ENCODE peak calls at places on chromosomes 2 and 18, in nine cellular contexts. One of them, this sample, is unnamed.

GRCh38 chr2:150605664-150606063 is 118.2 kb upstream of the RND3 start:
- DNase-seq in A549: no peak
- DNase-seq in HS-5: no peak
- DNase-seq in LoVo: no peak
- DNase-seq in NCI-H748 treated with DMSO at 0.1 percent for 48 hours: peak
- DNase-seq in NCI-H1105 treated with DMSO at 0.1 percent for 48 hours: no peak
- DNase-seq in osteoblast: no peak
- DNase-seq in NCI-H2171 treated with DMSO at 0.1 percent for 48 hours: peak
- DNase-seq in left lung: no peak
- DNase-seq in this sample: no peak

GRCh38 chr18:47775961-47776360 is 154.5 kb downstream of the SMAD2 start:
- DNase-seq in A549: peak
- DNase-seq in HS-5: no peak
- DNase-seq in LoVo: no peak
- DNase-seq in NCI-H748 treated with DMSO at 0.1 percent for 48 hours: no peak
- DNase-seq in NCI-H1105 treated with DMSO at 0.1 percent for 48 hours: no peak
- DNase-seq in osteoblast: no peak
- DNase-seq in NCI-H2171 treated with DMSO at 0.1 percent for 48 hours: no peak
- DNase-seq in left lung: no peak
- DNase-seq in this sample: no peak

GRCh38 chr2:39838589-39838988 is 59.5 kb upstream of the THUMPD2 start:
- DNase-seq in A549: no peak
- DNase-seq in HS-5: no peak
- DNase-seq in LoVo: no peak
- DNase-seq in NCI-H748 treated with DMSO at 0.1 percent for 48 hours: no peak
- DNase-seq in NCI-H1105 treated with DMSO at 0.1 percent for 48 hours: no peak
- DNase-seq in osteoblast: no peak
- DNase-seq in NCI-H2171 treated with DMSO at 0.1 percent for 48 hours: no peak
- DNase-seq in left lung: no peak
- DNase-seq in this sample: no peak

GRCh38 chr2:126979604-126980003 is 80.9 kb downstream of the TEX51 start:
- DNase-seq in A549: no peak
- DNase-seq in HS-5: no peak
- DNase-seq in LoVo: no peak
- DNase-seq in NCI-H748 treated with DMSO at 0.1 percent for 48 hours: no peak
- DNase-seq in NCI-H1105 treated with DMSO at 0.1 percent for 48 hours: no peak
- DNase-seq in osteoblast: no peak
- DNase-seq in NCI-H2171 treated with DMSO at 0.1 percent for 48 hours: no peak
- DNase-seq in left lung: no peak
- DNase-seq in this sample: no peak

GRCh38 chr2:118386636-118387302 is 298.5 kb downstream of the INSIG2 start:
- DNase-seq in A549: peak
- DNase-seq in HS-5: peak
- DNase-seq in LoVo: no peak
- DNase-seq in NCI-H748 treated with DMSO at 0.1 percent for 48 hours: no peak
- DNase-seq in NCI-H1105 treated with DMSO at 0.1 percent for 48 hours: no peak
- DNase-seq in osteoblast: peak
- DNase-seq in NCI-H2171 treated with DMSO at 0.1 percent for 48 hours: no peak
- DNase-seq in left lung: no peak
- DNase-seq in this sample: no peak

GRCh38 chr18:35559867-35560266 is 21.7 kb upstream of the GALNT1 start:
- DNase-seq in A549: no peak
- DNase-seq in HS-5: no peak
- DNase-seq in LoVo: no peak
- DNase-seq in NCI-H748 treated with DMSO at 0.1 percent for 48 hours: no peak
- DNase-seq in NCI-H1105 treated with DMSO at 0.1 percent for 48 hours: no peak
- DNase-seq in osteoblast: no peak
- DNase-seq in NCI-H2171 treated with DMSO at 0.1 percent for 48 hours: no peak
- DNase-seq in left lung: no peak
- DNase-seq in this sample: no peak

GRCh38 chr18:76394780-76395476 is 100.1 kb downstream of the ZNF516 start:
- DNase-seq in A549: no peak
- DNase-seq in HS-5: no peak
- DNase-seq in LoVo: no peak
- DNase-seq in NCI-H748 treated with DMSO at 0.1 percent for 48 hours: no peak
- DNase-seq in NCI-H1105 treated with DMSO at 0.1 percent for 48 hours: no peak
- DNase-seq in osteoblast: peak
- DNase-seq in NCI-H2171 treated with DMSO at 0.1 percent for 48 hours: no peak
- DNase-seq in left lung: no peak
- DNase-seq in this sample: no peak

GRCh38 chr2:192087398-192087958 is 107.3 kb downstream of the TMEFF2 start:
- DNase-seq in A549: no peak
- DNase-seq in HS-5: no peak
- DNase-seq in LoVo: no peak
- DNase-seq in NCI-H748 treated with DMSO at 0.1 percent for 48 hours: no peak
- DNase-seq in NCI-H1105 treated with DMSO at 0.1 percent for 48 hours: peak
- DNase-seq in osteoblast: no peak
- DNase-seq in NCI-H2171 treated with DMSO at 0.1 percent for 48 hours: peak
- DNase-seq in left lung: no peak
- DNase-seq in this sample: no peak

GRCh38 chr2:45000921-45001628 is 8.2 kb downstream of the SIX2 start:
- DNase-seq in A549: no peak
- DNase-seq in HS-5: no peak
- DNase-seq in LoVo: no peak
- DNase-seq in NCI-H748 treated with DMSO at 0.1 percent for 48 hours: no peak
- DNase-seq in NCI-H1105 treated with DMSO at 0.1 percent for 48 hours: no peak
- DNase-seq in osteoblast: peak
- DNase-seq in NCI-H2171 treated with DMSO at 0.1 percent for 48 hours: no peak
- DNase-seq in left lung: no peak
- DNase-seq in this sample: peak

GRCh38 chr2:134718956-134719814 is at the start of gene TMEM163:
- DNase-seq in A549: no peak
- DNase-seq in HS-5: no peak
- DNase-seq in LoVo: no peak
- DNase-seq in NCI-H748 treated with DMSO at 0.1 percent for 48 hours: no peak
- DNase-seq in NCI-H1105 treated with DMSO at 0.1 percent for 48 hours: peak
- DNase-seq in osteoblast: peak
- DNase-seq in NCI-H2171 treated with DMSO at 0.1 percent for 48 hours: peak
- DNase-seq in left lung: peak
- DNase-seq in this sample: peak

GRCh38 chr2:139721454-139721995 is 941.3 kb upstream of the NXPH2 start:
- DNase-seq in A549: no peak
- DNase-seq in HS-5: no peak
- DNase-seq in LoVo: no peak
- DNase-seq in NCI-H748 treated with DMSO at 0.1 percent for 48 hours: no peak
- DNase-seq in NCI-H1105 treated with DMSO at 0.1 percent for 48 hours: no peak
- DNase-seq in osteoblast: no peak
- DNase-seq in NCI-H2171 treated with DMSO at 0.1 percent for 48 hours: peak
- DNase-seq in left lung: no peak
- DNase-seq in this sample: peak

GRCh38 chr18:62509779-62510178 is 13.0 kb upstream of the ZCCHC2 start:
- DNase-seq in A549: no peak
- DNase-seq in HS-5: no peak
- DNase-seq in LoVo: no peak
- DNase-seq in NCI-H748 treated with DMSO at 0.1 percent for 48 hours: no peak
- DNase-seq in NCI-H1105 treated with DMSO at 0.1 percent for 48 hours: no peak
- DNase-seq in osteoblast: no peak
- DNase-seq in NCI-H2171 treated with DMSO at 0.1 percent for 48 hours: no peak
- DNase-seq in left lung: no peak
- DNase-seq in this sample: no peak

GRCh38 chr2:109098251-109098920 is 30.6 kb upstream of the SH3RF3 start:
- DNase-seq in A549: no peak
- DNase-seq in HS-5: no peak
- DNase-seq in LoVo: no peak
- DNase-seq in NCI-H748 treated with DMSO at 0.1 percent for 48 hours: no peak
- DNase-seq in NCI-H1105 treated with DMSO at 0.1 percent for 48 hours: no peak
- DNase-seq in osteoblast: no peak
- DNase-seq in NCI-H2171 treated with DMSO at 0.1 percent for 48 hours: no peak
- DNase-seq in left lung: no peak
- DNase-seq in this sample: no peak

GRCh38 chr2:223815186-223815883 is 22.0 kb downstream of the AP1S3 start:
- DNase-seq in A549: peak
- DNase-seq in HS-5: peak
- DNase-seq in LoVo: peak
- DNase-seq in NCI-H748 treated with DMSO at 0.1 percent for 48 hours: no peak
- DNase-seq in NCI-H1105 treated with DMSO at 0.1 percent for 48 hours: peak
- DNase-seq in osteoblast: peak
- DNase-seq in NCI-H2171 treated with DMSO at 0.1 percent for 48 hours: peak
- DNase-seq in left lung: no peak
- DNase-seq in this sample: no peak

GRCh38 chr2:177183860-177184259 is 28.7 kb upstream of the HNRNPA3 start:
- DNase-seq in A549: no peak
- DNase-seq in HS-5: no peak
- DNase-seq in LoVo: no peak
- DNase-seq in NCI-H748 treated with DMSO at 0.1 percent for 48 hours: no peak
- DNase-seq in NCI-H1105 treated with DMSO at 0.1 percent for 48 hours: no peak
- DNase-seq in osteoblast: no peak
- DNase-seq in NCI-H2171 treated with DMSO at 0.1 percent for 48 hours: no peak
- DNase-seq in left lung: no peak
- DNase-seq in this sample: no peak

GRCh38 chr2:233202531-233202944 is 48.9 kb upstream of the ATG16L1 start:
- DNase-seq in A549: no peak
- DNase-seq in HS-5: no peak
- DNase-seq in LoVo: no peak
- DNase-seq in NCI-H748 treated with DMSO at 0.1 percent for 48 hours: no peak
- DNase-seq in NCI-H1105 treated with DMSO at 0.1 percent for 48 hours: no peak
- DNase-seq in osteoblast: no peak
- DNase-seq in NCI-H2171 treated with DMSO at 0.1 percent for 48 hours: no peak
- DNase-seq in left lung: no peak
- DNase-seq in this sample: no peak

GRCh38 chr18:76323891-76324290 is 171.2 kb downstream of the ZNF516 start:
- DNase-seq in A549: no peak
- DNase-seq in HS-5: no peak
- DNase-seq in LoVo: no peak
- DNase-seq in NCI-H748 treated with DMSO at 0.1 percent for 48 hours: no peak
- DNase-seq in NCI-H1105 treated with DMSO at 0.1 percent for 48 hours: no peak
- DNase-seq in osteoblast: no peak
- DNase-seq in NCI-H2171 treated with DMSO at 0.1 percent for 48 hours: no peak
- DNase-seq in left lung: no peak
- DNase-seq in this sample: no peak

GRCh38 chr2:223042704-223043118 is 9.3 kb upstream of the KCNE4 start:
- DNase-seq in A549: peak
- DNase-seq in HS-5: no peak
- DNase-seq in LoVo: no peak
- DNase-seq in NCI-H748 treated with DMSO at 0.1 percent for 48 hours: no peak
- DNase-seq in NCI-H1105 treated with DMSO at 0.1 percent for 48 hours: no peak
- DNase-seq in osteoblast: no peak
- DNase-seq in NCI-H2171 treated with DMSO at 0.1 percent for 48 hours: no peak
- DNase-seq in left lung: no peak
- DNase-seq in this sample: no peak

GRCh38 chr2:202208526-202208925 is 29.9 kb downstream of the SUMO1 start:
- DNase-seq in A549: no peak
- DNase-seq in HS-5: no peak
- DNase-seq in LoVo: no peak
- DNase-seq in NCI-H748 treated with DMSO at 0.1 percent for 48 hours: no peak
- DNase-seq in NCI-H1105 treated with DMSO at 0.1 percent for 48 hours: no peak
- DNase-seq in osteoblast: no peak
- DNase-seq in NCI-H2171 treated with DMSO at 0.1 percent for 48 hours: no peak
- DNase-seq in left lung: no peak
- DNase-seq in this sample: no peak

GRCh38 chr2:215274829-215275228 is 37.0 kb upstream of the ATIC start:
- DNase-seq in A549: no peak
- DNase-seq in HS-5: no peak
- DNase-seq in LoVo: no peak
- DNase-seq in NCI-H748 treated with DMSO at 0.1 percent for 48 hours: no peak
- DNase-seq in NCI-H1105 treated with DMSO at 0.1 percent for 48 hours: no peak
- DNase-seq in osteoblast: no peak
- DNase-seq in NCI-H2171 treated with DMSO at 0.1 percent for 48 hours: peak
- DNase-seq in left lung: no peak
- DNase-seq in this sample: no peak

GRCh38 chr2:120558892-120559291 is 176.8 kb upstream of the GLI2 start:
- DNase-seq in A549: no peak
- DNase-seq in HS-5: no peak
- DNase-seq in LoVo: no peak
- DNase-seq in NCI-H748 treated with DMSO at 0.1 percent for 48 hours: no peak
- DNase-seq in NCI-H1105 treated with DMSO at 0.1 percent for 48 hours: no peak
- DNase-seq in osteoblast: no peak
- DNase-seq in NCI-H2171 treated with DMSO at 0.1 percent for 48 hours: no peak
- DNase-seq in left lung: no peak
- DNase-seq in this sample: no peak

GRCh38 chr2:204665244-204665643 is 120.0 kb downstream of the PARD3B start:
- DNase-seq in A549: peak
- DNase-seq in HS-5: peak
- DNase-seq in LoVo: peak
- DNase-seq in NCI-H748 treated with DMSO at 0.1 percent for 48 hours: no peak
- DNase-seq in NCI-H1105 treated with DMSO at 0.1 percent for 48 hours: no peak
- DNase-seq in osteoblast: no peak
- DNase-seq in NCI-H2171 treated with DMSO at 0.1 percent for 48 hours: no peak
- DNase-seq in left lung: no peak
- DNase-seq in this sample: no peak

GRCh38 chr2:33595385-33595784 is 3.7 kb downstream of the FAM98A start:
- DNase-seq in A549: no peak
- DNase-seq in HS-5: no peak
- DNase-seq in LoVo: no peak
- DNase-seq in NCI-H748 treated with DMSO at 0.1 percent for 48 hours: no peak
- DNase-seq in NCI-H1105 treated with DMSO at 0.1 percent for 48 hours: no peak
- DNase-seq in osteoblast: no peak
- DNase-seq in NCI-H2171 treated with DMSO at 0.1 percent for 48 hours: no peak
- DNase-seq in left lung: no peak
- DNase-seq in this sample: no peak

GRCh38 chr2:62304429-62305417 is 108.8 kb downstream of the B3GNT2 start:
- DNase-seq in A549: no peak
- DNase-seq in HS-5: peak
- DNase-seq in LoVo: peak
- DNase-seq in NCI-H748 treated with DMSO at 0.1 percent for 48 hours: peak
- DNase-seq in NCI-H1105 treated with DMSO at 0.1 percent for 48 hours: peak
- DNase-seq in osteoblast: peak
- DNase-seq in NCI-H2171 treated with DMSO at 0.1 percent for 48 hours: peak
- DNase-seq in left lung: peak
- DNase-seq in this sample: no peak

GRCh38 chr2:198056836-198057235 is 252.4 kb downstream of the PLCL1 start:
- DNase-seq in A549: no peak
- DNase-seq in HS-5: no peak
- DNase-seq in LoVo: no peak
- DNase-seq in NCI-H748 treated with DMSO at 0.1 percent for 48 hours: no peak
- DNase-seq in NCI-H1105 treated with DMSO at 0.1 percent for 48 hours: no peak
- DNase-seq in osteoblast: no peak
- DNase-seq in NCI-H2171 treated with DMSO at 0.1 percent for 48 hours: no peak
- DNase-seq in left lung: no peak
- DNase-seq in this sample: no peak

GRCh38 chr18:47507651-47508050 is 256.2 kb upstream of the SKOR2 start:
- DNase-seq in A549: no peak
- DNase-seq in HS-5: no peak
- DNase-seq in LoVo: no peak
- DNase-seq in NCI-H748 treated with DMSO at 0.1 percent for 48 hours: no peak
- DNase-seq in NCI-H1105 treated with DMSO at 0.1 percent for 48 hours: no peak
- DNase-seq in osteoblast: no peak
- DNase-seq in NCI-H2171 treated with DMSO at 0.1 percent for 48 hours: no peak
- DNase-seq in left lung: no peak
- DNase-seq in this sample: no peak

GRCh38 chr2:19607931-19608762 is 249.7 kb upstream of the OSR1 start:
- DNase-seq in A549: peak
- DNase-seq in HS-5: peak
- DNase-seq in LoVo: peak
- DNase-seq in NCI-H748 treated with DMSO at 0.1 percent for 48 hours: no peak
- DNase-seq in NCI-H1105 treated with DMSO at 0.1 percent for 48 hours: no peak
- DNase-seq in osteoblast: peak
- DNase-seq in NCI-H2171 treated with DMSO at 0.1 percent for 48 hours: peak
- DNase-seq in left lung: no peak
- DNase-seq in this sample: no peak

GRCh38 chr2:222943820-222944219 is 83.0 kb downstream of the ACSL3 start:
- DNase-seq in A549: no peak
- DNase-seq in HS-5: no peak
- DNase-seq in LoVo: no peak
- DNase-seq in NCI-H748 treated with DMSO at 0.1 percent for 48 hours: no peak
- DNase-seq in NCI-H1105 treated with DMSO at 0.1 percent for 48 hours: no peak
- DNase-seq in osteoblast: no peak
- DNase-seq in NCI-H2171 treated with DMSO at 0.1 percent for 48 hours: no peak
- DNase-seq in left lung: no peak
- DNase-seq in this sample: no peak

GRCh38 chr2:120104002-120104467 is 91.2 kb downstream of the EPB41L5 start:
- DNase-seq in A549: no peak
- DNase-seq in HS-5: peak
- DNase-seq in LoVo: no peak
- DNase-seq in NCI-H748 treated with DMSO at 0.1 percent for 48 hours: no peak
- DNase-seq in NCI-H1105 treated with DMSO at 0.1 percent for 48 hours: no peak
- DNase-seq in osteoblast: peak
- DNase-seq in NCI-H2171 treated with DMSO at 0.1 percent for 48 hours: no peak
- DNase-seq in left lung: no peak
- DNase-seq in this sample: no peak

GRCh38 chr2:173187911-173188788 is 112.5 kb downstream of the MAP3K20 start:
- DNase-seq in A549: no peak
- DNase-seq in HS-5: peak
- DNase-seq in LoVo: no peak
- DNase-seq in NCI-H748 treated with DMSO at 0.1 percent for 48 hours: no peak
- DNase-seq in NCI-H1105 treated with DMSO at 0.1 percent for 48 hours: no peak
- DNase-seq in osteoblast: no peak
- DNase-seq in NCI-H2171 treated with DMSO at 0.1 percent for 48 hours: no peak
- DNase-seq in left lung: no peak
- DNase-seq in this sample: no peak

GRCh38 chr18:55588876-55589595 is 1.0 kb upstream of the TCF4 start:
- DNase-seq in A549: peak
- DNase-seq in HS-5: no peak
- DNase-seq in LoVo: no peak
- DNase-seq in NCI-H748 treated with DMSO at 0.1 percent for 48 hours: peak
- DNase-seq in NCI-H1105 treated with DMSO at 0.1 percent for 48 hours: peak
- DNase-seq in osteoblast: peak
- DNase-seq in NCI-H2171 treated with DMSO at 0.1 percent for 48 hours: peak
- DNase-seq in left lung: no peak
- DNase-seq in this sample: no peak